ENCODE peak calls at places on chromosomes 5 and 9, in nine cellular contexts. H is NAMALWA; S is mammary epithelial cell; I is naive thymus-derived CD8-positive, alpha-beta T cell; F is Calu3; P is stimulated activated CD4-positive, alpha-beta T cell treated with anti-CD3 and anti-CD28 coated beads, TNF-alpha, amount 100 ng/mL, for 1 hour; Q is AG09319; O is H9; L is A549. M is an unnamed sample.

GRCh38 chr5:55303238-55303690 is 4.2 kb downstream of the DHX29 start:
- DNase-seq in P (no peak), I (no peak), L (no peak), F (peak; percentile 13), S (peak; percentile 82), Q (peak; percentile 80), H (no peak), O (no peak), M (no peak)

GRCh38 chr5:5014836-5015235 is 125.3 kb upstream of the ADAMTS16 start:
- DNase-seq in L (no peak), I (no peak), Q (no peak), S (peak; percentile 28), P (no peak), O (no peak), H (no peak), F (no peak), M (no peak)

GRCh38 chr9:23587433-23587832 is 238.6 kb downstream of the ELAVL2 start:
- DNase-seq in O (no peak), F (no peak), Q (no peak), S (no peak), I (no peak), P (no peak), H (no peak), L (no peak), M (no peak)

GRCh38 chr5:151885138-151885908 is 39.3 kb downstream of the GLRA1 start:
- DNase-seq in I (no peak), H (no peak), F (no peak), L (no peak), S (no peak), O (peak; percentile 31), P (no peak), Q (no peak), M (no peak)

GRCh38 chr5:123881791-123882244 is 369.8 kb downstream of the CSNK1G3 start:
- DNase-seq in L (no peak), H (no peak), O (no peak), F (no peak), I (no peak), Q (no peak), S (peak; percentile 1), P (no peak), M (no peak)

GRCh38 chr9:95816716-95817115 is 58.8 kb upstream of the ERCC6L2 start:
- DNase-seq in Q (no peak), P (no peak), S (no peak), I (no peak), L (peak; percentile 8), H (no peak), F (no peak), O (no peak), M (no peak)

GRCh38 chr5:9239071-9239470 is 306.8 kb downstream of the SEMA5A start:
- DNase-seq in H (no peak), S (peak; percentile 73), Q (no peak), I (no peak), L (no peak), O (no peak), P (no peak), F (no peak), M (no peak)

GRCh38 chr5:89008291-89008690 is 125.3 kb upstream of the MEF2C start:
- DNase-seq in I (no peak), H (no peak), S (no peak), P (no peak), O (no peak), L (no peak), Q (no peak), F (no peak), M (no peak)

GRCh38 chr5:30838936-30839511 is 354.5 kb upstream of the CDH6 start:
- DNase-seq in I (no peak), P (no peak), Q (no peak), L (no peak), O (no peak), F (no peak), H (no peak), S (no peak), M (no peak)

GRCh38 chr9:84839538-84839937 is 170.0 kb downstream of the NTRK2 start:
- DNase-seq in L (no peak), P (no peak), Q (peak; percentile 15), H (no peak), S (peak; percentile 52), O (no peak), I (no peak), F (no peak), M (no peak)

GRCh38 chr9:115261656-115262081 is 143.7 kb upstream of the TNC start:
- DNase-seq in I (no peak), Q (no peak), L (peak; percentile 57), F (no peak), P (no peak), H (no peak), O (no peak), S (peak; percentile 75), M (no peak)

GRCh38 chr9:91159664-91160121 is 202.0 kb downstream of the AUH start:
- DNase-seq in L (no peak), H (no peak), F (no peak), I (no peak), P (no peak), O (peak; percentile 49), S (no peak), Q (no peak), M (no peak)

GRCh38 chr5:119382167-119382566 is 26.3 kb downstream of the TNFAIP8 start:
- DNase-seq in H (no peak), P (no peak), Q (no peak), I (no peak), S (no peak), O (no peak), L (no peak), F (no peak), M (no peak)

GRCh38 chr5:132677191-132677590 is 3.4 kb downstream of the IL4 start:
- DNase-seq in O (peak; percentile 59), Q (peak; percentile 46), S (peak; percentile 80), P (no peak), L (peak; percentile 86), H (no peak), I (no peak), F (peak; percentile 89), M (no peak)

GRCh38 chr9:35994959-35995358 is 37.0 kb upstream of the OR2S2 start:
- DNase-seq in I (no peak), O (no peak), H (no peak), Q (no peak), F (no peak), S (no peak), P (no peak), L (no peak), M (no peak)

GRCh38 chr9:131304676-131305366 is 15.3 kb downstream of the PLPP7 start:
- DNase-seq in Q (no peak), L (no peak), O (no peak), P (no peak), F (no peak), S (no peak), I (no peak), H (no peak), M (no peak)